ENCODE peak calls at places on chromosomes 3 and 15, in nine cellular contexts. I, W, R, Q, K, A, E, O and L are unnamed samples.

GRCh38 chr3:10162147-10162546 is 2.6 kb upstream of the IRAK2 start:
- DNase-seq in I (no peak), W (no peak), R (no peak), Q (no peak), K (no peak), A (no peak), E (no peak), O (no peak), L (no peak)

GRCh38 chr3:100600181-100601042 is 9.0 kb upstream of the ADGRG7 start:
- DNase-seq in I (no peak), W (no peak), R (no peak), Q (no peak), K (no peak), A (no peak), E (no peak), O (no peak), L (peak; percentile 43)

GRCh38 chr3:32280262-32280910 is 41.9 kb downstream of the CMTM8 start:
- DNase-seq in I (no peak), W (no peak), R (no peak), Q (no peak), K (no peak), A (no peak), E (no peak), O (no peak), L (no peak)

GRCh38 chr3:111392911-111393351 is 149.1 kb upstream of the CD96 start:
- DNase-seq in I (no peak), W (no peak), R (no peak), Q (no peak), K (no peak), A (no peak), E (no peak), O (no peak), L (no peak)

GRCh38 chr15:73385205-73385604 is 16.4 kb upstream of the HCN4 start:
- DNase-seq in I (no peak), W (no peak), R (no peak), Q (no peak), K (no peak), A (no peak), E (no peak), O (no peak), L (no peak)

GRCh38 chr3:120615863-120616599 is 19.9 kb downstream of the NDUFB4 start:
- DNase-seq in I (no peak), W (no peak), R (no peak), Q (peak; percentile 70), K (no peak), A (no peak), E (peak; percentile 51), O (no peak), L (no peak)

GRCh38 chr3:111598552-111598951 is 3.4 kb upstream of the ZBED2 start:
- DNase-seq in I (no peak), W (no peak), R (no peak), Q (no peak), K (no peak), A (no peak), E (no peak), O (no peak), L (no peak)

GRCh38 chr3:186432189-186432588 is 70.2 kb upstream of the DGKG start:
- DNase-seq in I (no peak), W (no peak), R (no peak), Q (no peak), K (no peak), A (no peak), E (peak; percentile 11), O (no peak), L (no peak)

GRCh38 chr15:81296218-81296617 is 27.7 kb downstream of the STARD5 start:
- DNase-seq in I (no peak), W (no peak), R (no peak), Q (no peak), K (no peak), A (no peak), E (no peak), O (no peak), L (no peak)

GRCh38 chr15:81297580-81298575 is 26.1 kb downstream of the STARD5 start:
- DNase-seq in I (no peak), W (no peak), R (no peak), Q (no peak), K (no peak), A (no peak), E (no peak), O (no peak), L (no peak)

GRCh38 chr15:81296673-81297072 is 27.3 kb downstream of the STARD5 start:
- DNase-seq in I (no peak), W (peak; percentile 61), R (peak; percentile 37), Q (no peak), K (peak; percentile 86), A (no peak), E (no peak), O (peak; percentile 57), L (peak; percentile 95)

GRCh38 chr15:81298606-81299005 is 25.3 kb downstream of the STARD5 start:
- DNase-seq in I (no peak), W (no peak), R (no peak), Q (no peak), K (no peak), A (no peak), E (no peak), O (no peak), L (no peak)

GRCh38 chr15:81297147-81297572 is 26.8 kb downstream of the STARD5 start:
- DNase-seq in I (no peak), W (no peak), R (no peak), Q (no peak), K (no peak), A (no peak), E (peak; percentile 24), O (no peak), L (no peak)
- TF ChIP-seq POLR2A in I (no peak), W (no peak), R (no peak), Q (no peak), K (no peak), A (no peak), E (no peak), O (no peak), L (no peak)

DNA sequence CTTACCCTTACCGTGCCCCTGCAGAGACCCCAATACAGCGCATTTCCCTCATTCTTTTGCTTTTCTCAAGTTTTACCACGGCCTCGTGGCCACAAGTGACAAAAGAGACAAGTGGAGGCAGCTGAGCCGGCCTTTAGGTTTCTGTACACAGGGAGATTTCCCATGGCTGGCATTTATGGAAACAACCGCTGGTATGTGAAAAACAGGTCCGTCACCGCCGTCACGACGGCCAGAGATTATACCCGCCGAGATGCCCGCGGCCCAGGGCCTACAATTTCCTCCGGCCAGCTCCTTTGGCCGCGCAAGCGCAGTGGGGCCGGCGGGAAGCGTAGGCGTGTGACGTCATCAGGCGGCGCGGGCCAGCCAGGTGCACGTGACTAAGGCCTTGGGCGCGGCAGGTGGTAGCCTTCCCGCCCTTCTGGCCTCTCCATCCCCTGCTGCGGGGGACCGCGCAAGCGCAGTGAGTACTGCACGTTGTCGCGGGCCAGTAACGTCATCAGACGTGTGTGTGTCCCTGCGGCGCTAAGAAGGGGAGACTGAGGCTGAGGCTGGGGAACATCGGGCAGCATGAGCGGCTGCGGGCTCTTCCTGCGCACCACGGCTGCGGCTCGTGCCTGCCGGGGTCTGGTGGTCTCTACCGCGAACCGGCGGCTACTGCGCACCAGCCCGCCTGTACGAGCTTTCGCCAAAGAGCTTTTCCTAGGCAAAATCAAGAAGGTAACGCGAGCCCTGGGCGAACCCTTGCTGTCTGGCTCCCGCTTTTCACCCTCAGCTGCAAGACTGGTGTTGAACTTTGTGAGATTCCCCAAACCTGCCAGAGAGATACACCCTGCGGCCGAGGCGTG is at the start of gene ACAD9:
- DNase-seq in I (peak; percentile 97), W (peak; percentile 98), R (peak; percentile 97), Q (peak; percentile 97), K (peak; percentile 98), A (peak; percentile 95), E (peak; percentile 97), O (peak; percentile 97), L (peak; percentile 97)
- TF ChIP-seq POLR2A in I (peak; percentile 94), W (peak; percentile 44), R (peak; percentile 87), Q (peak; percentile 84), K (peak; percentile 72), A (peak; percentile 56), E (peak; percentile 97), O (peak; percentile 92), L (peak; percentile 96)

GRCh38 chr3:24520941-24521305 is 26.3 kb upstream of the THRB start:
- DNase-seq in I (no peak), W (no peak), R (no peak), Q (no peak), K (no peak), A (no peak), E (no peak), O (no peak), L (no peak)

GRCh38 chr3:24520101-24520495 is 25.4 kb upstream of the THRB start:
- DNase-seq in I (no peak), W (no peak), R (no peak), Q (no peak), K (no peak), A (no peak), E (no peak), O (no peak), L (no peak)

GRCh38 chr3:24522155-24522579 is 27.5 kb upstream of the THRB start:
- DNase-seq in I (no peak), W (no peak), R (no peak), Q (no peak), K (peak; percentile 20), A (no peak), E (no peak), O (no peak), L (no peak)

GRCh38 chr3:24523195-24523594 is 28.5 kb upstream of the THRB start:
- DNase-seq in I (no peak), W (no peak), R (no peak), Q (no peak), K (no peak), A (no peak), E (no peak), O (no peak), L (no peak)

GRCh38 chr3:24521306-24522154 is 26.9 kb upstream of the THRB start:
- DNase-seq in I (peak; percentile 64), W (peak; percentile 65), R (peak; percentile 16), Q (peak; percentile 27), K (peak; percentile 58), A (peak; percentile 35), E (no peak), O (peak; percentile 67), L (no peak)
- TF ChIP-seq POLR2A in I (no peak), W (no peak), R (no peak), Q (no peak), K (no peak), A (no peak), E (no peak), O (no peak), L (no peak)

GRCh38 chr3:57555738-57556458 is at the start of gene PDE12:
- DNase-seq in I (peak; percentile 80), W (peak; percentile 86), R (peak; percentile 77), Q (peak; percentile 84), K (peak; percentile 89), A (peak; percentile 72), E (peak; percentile 91), O (peak; percentile 88), L (peak; percentile 95)

GRCh38 chr3:57559526-57559925 is 3.5 kb downstream of the PDE12 start:
- DNase-seq in I (no peak), W (no peak), R (no peak), Q (no peak), K (no peak), A (no peak), E (peak; percentile 52), O (no peak), L (no peak)

GRCh38 chr3:57556459-57557087 is 499 bp downstream of the PDE12 start:
- DNase-seq in I (no peak), W (peak; percentile 39), R (no peak), Q (no peak), K (peak; percentile 36), A (peak; percentile 2), E (no peak), O (peak; percentile 41), L (no peak)

GRCh38 chr3:57555316-57555715 is 758 bp upstream of the PDE12 start:
- DNase-seq in I (no peak), W (no peak), R (no peak), Q (no peak), K (no peak), A (peak; percentile 4), E (no peak), O (no peak), L (no peak)

GRCh38 chr3:57557088-57557537 is 1.0 kb downstream of the PDE12 start:
- DNase-seq in I (no peak), W (peak; percentile 34), R (no peak), Q (no peak), K (peak; percentile 24), A (peak; percentile 13), E (peak; percentile 56), O (peak; percentile 27), L (no peak)
- TF ChIP-seq POLR2A in I (no peak), W (no peak), R (no peak), Q (no peak), K (no peak), A (no peak), E (peak; percentile 48), O (peak; percentile 15), L (peak; percentile 71)